ENCODE peak calls at places on chromosomes 12 and 14, in nine cellular contexts. One of them, this sample, is unnamed.

GRCh38 chr14:70416322-70416716 is 571 bp downstream of the SYNJ2BP start:
- DNase-seq in right lobe of liver: no peak
- DNase-seq in stomach: no peak
- DNase-seq in foreskin keratinocyte: peak; percentile 19
- DNase-seq in A673: peak; percentile 14
- DNase-seq in small intestine: peak; percentile 28
- DNase-seq in PC-3: peak; percentile 25
- DNase-seq in CD8-positive, alpha-beta T cell: no peak
- DNase-seq in thoracic aorta: no peak
- DNase-seq in this sample: no peak

GRCh38 chr12:117329756-117330155 is 31.7 kb downstream of the NOS1 start:
- DNase-seq in right lobe of liver: no peak
- DNase-seq in stomach: no peak
- DNase-seq in foreskin keratinocyte: no peak
- DNase-seq in A673: no peak
- DNase-seq in small intestine: no peak
- DNase-seq in PC-3: no peak
- DNase-seq in CD8-positive, alpha-beta T cell: no peak
- DNase-seq in thoracic aorta: no peak
- DNase-seq in this sample: no peak

GRCh38 chr12:114238808-114239207 is 167.1 kb downstream of the TBX5 start:
- DNase-seq in right lobe of liver: no peak
- DNase-seq in stomach: no peak
- DNase-seq in foreskin keratinocyte: no peak
- DNase-seq in A673: no peak
- DNase-seq in small intestine: no peak
- DNase-seq in PC-3: no peak
- DNase-seq in CD8-positive, alpha-beta T cell: no peak
- DNase-seq in thoracic aorta: no peak
- DNase-seq in this sample: no peak

GRCh38 chr12:83168756-83169155 is 482.1 kb downstream of the TMTC2 start:
- DNase-seq in right lobe of liver: no peak
- DNase-seq in stomach: no peak
- DNase-seq in foreskin keratinocyte: no peak
- DNase-seq in A673: peak; percentile 5
- DNase-seq in small intestine: no peak
- DNase-seq in PC-3: no peak
- DNase-seq in CD8-positive, alpha-beta T cell: no peak
- DNase-seq in thoracic aorta: no peak
- DNase-seq in this sample: no peak

GRCh38 chr14:93752980-93753561 is 35.2 kb downstream of the PRIMA1 start:
- DNase-seq in right lobe of liver: no peak
- DNase-seq in stomach: no peak
- DNase-seq in foreskin keratinocyte: no peak
- DNase-seq in A673: no peak
- DNase-seq in small intestine: no peak
- DNase-seq in PC-3: no peak
- DNase-seq in CD8-positive, alpha-beta T cell: no peak
- DNase-seq in thoracic aorta: no peak
- DNase-seq in this sample: peak; percentile 81

GRCh38 chr12:12267801-12268200 is 957 bp upstream of the LRP6 start:
- DNase-seq in right lobe of liver: no peak
- DNase-seq in stomach: no peak
- DNase-seq in foreskin keratinocyte: no peak
- DNase-seq in A673: no peak
- DNase-seq in small intestine: peak; percentile 12
- DNase-seq in PC-3: peak; percentile 13
- DNase-seq in CD8-positive, alpha-beta T cell: no peak
- DNase-seq in thoracic aorta: no peak
- DNase-seq in this sample: no peak

GRCh38 chr12:65656156-65656885 is 168.0 kb upstream of the HMGA2 start:
- DNase-seq in right lobe of liver: no peak
- DNase-seq in stomach: no peak
- DNase-seq in foreskin keratinocyte: peak; percentile 45
- DNase-seq in A673: no peak
- DNase-seq in small intestine: no peak
- DNase-seq in PC-3: no peak
- DNase-seq in CD8-positive, alpha-beta T cell: no peak
- DNase-seq in thoracic aorta: no peak
- DNase-seq in this sample: no peak

GRCh38 chr14:23121401-23121800 is 2.3 kb upstream of the CEBPE start:
- DNase-seq in right lobe of liver: no peak
- DNase-seq in stomach: peak; percentile 48
- DNase-seq in foreskin keratinocyte: no peak
- DNase-seq in A673: no peak
- DNase-seq in small intestine: no peak
- DNase-seq in PC-3: peak; percentile 49
- DNase-seq in CD8-positive, alpha-beta T cell: no peak
- DNase-seq in thoracic aorta: no peak
- DNase-seq in this sample: peak; percentile 69

GRCh38 chr14:51006781-51007211 is 62.5 kb upstream of the PYGL start:
- DNase-seq in right lobe of liver: no peak
- DNase-seq in stomach: no peak
- DNase-seq in foreskin keratinocyte: peak; percentile 8
- DNase-seq in A673: peak; percentile 37
- DNase-seq in small intestine: no peak
- DNase-seq in PC-3: peak; percentile 86
- DNase-seq in CD8-positive, alpha-beta T cell: no peak
- DNase-seq in thoracic aorta: peak; percentile 33
- DNase-seq in this sample: peak; percentile 60

GRCh38 chr12:916712-917445 is 32.6 kb downstream of the RAD52 start:
- DNase-seq in right lobe of liver: no peak
- DNase-seq in stomach: no peak
- DNase-seq in foreskin keratinocyte: no peak
- DNase-seq in A673: no peak
- DNase-seq in small intestine: no peak
- DNase-seq in PC-3: no peak
- DNase-seq in CD8-positive, alpha-beta T cell: no peak
- DNase-seq in thoracic aorta: no peak
- DNase-seq in this sample: no peak

GRCh38 chr12:84497819-84498218 is 414.8 kb downstream of the SLC6A15 start:
- DNase-seq in right lobe of liver: no peak
- DNase-seq in stomach: no peak
- DNase-seq in foreskin keratinocyte: no peak
- DNase-seq in A673: peak; percentile 38
- DNase-seq in small intestine: no peak
- DNase-seq in PC-3: peak; percentile 25
- DNase-seq in CD8-positive, alpha-beta T cell: no peak
- DNase-seq in thoracic aorta: no peak
- DNase-seq in this sample: no peak
- H3K4me1 ChIP-seq in right lobe of liver: no peaks in the 10 kb centered on the region
- H3K4me1 ChIP-seq in stomach: no peaks in the 10 kb centered on the region
- H3K4me1 ChIP-seq in foreskin keratinocyte: peaks cover 9% of the 10 kb centered on the region
- H3K4me1 ChIP-seq in A673: no peaks in the 10 kb centered on the region
- H3K4me1 ChIP-seq in small intestine: no peaks in the 10 kb centered on the region
- H3K4me1 ChIP-seq in PC-3: peaks cover 17% of the 10 kb centered on the region
- H3K4me1 ChIP-seq in CD8-positive, alpha-beta T cell: no peaks in the 10 kb centered on the region
- H3K4me1 ChIP-seq in thoracic aorta: no peaks in the 10 kb centered on the region
- H3K4me1 ChIP-seq in this sample: no peaks in the 10 kb centered on the region

GRCh38 chr12:121344506-121344905 is 7.7 kb downstream of the ANAPC5 start:
- DNase-seq in right lobe of liver: no peak
- DNase-seq in stomach: no peak
- DNase-seq in foreskin keratinocyte: no peak
- DNase-seq in A673: no peak
- DNase-seq in small intestine: no peak
- DNase-seq in PC-3: no peak
- DNase-seq in CD8-positive, alpha-beta T cell: no peak
- DNase-seq in thoracic aorta: no peak
- DNase-seq in this sample: no peak
- H3K4me1 ChIP-seq in right lobe of liver: no peaks in the 10 kb centered on the region
- H3K4me1 ChIP-seq in stomach: peaks cover 12% of the 10 kb centered on the region
- H3K4me1 ChIP-seq in foreskin keratinocyte: no peaks in the 10 kb centered on the region
- H3K4me1 ChIP-seq in A673: no peaks in the 10 kb centered on the region
- H3K4me1 ChIP-seq in small intestine: no peaks in the 10 kb centered on the region
- H3K4me1 ChIP-seq in PC-3: no peaks in the 10 kb centered on the region
- H3K4me1 ChIP-seq in CD8-positive, alpha-beta T cell: no peaks in the 10 kb centered on the region
- H3K4me1 ChIP-seq in thoracic aorta: no peaks in the 10 kb centered on the region
- H3K4me1 ChIP-seq in this sample: no peaks in the 10 kb centered on the region

GRCh38 chr14:104976198-104977007 is 1.8 kb downstream of the AHNAK2 start:
- DNase-seq in right lobe of liver: peak; percentile 94
- DNase-seq in stomach: peak; percentile 91
- DNase-seq in foreskin keratinocyte: no peak
- DNase-seq in A673: peak; percentile 76
- DNase-seq in small intestine: peak; percentile 82
- DNase-seq in PC-3: peak; percentile 88
- DNase-seq in CD8-positive, alpha-beta T cell: peak; percentile 88
- DNase-seq in thoracic aorta: no peak
- DNase-seq in this sample: peak; percentile 75
- H3K4me1 ChIP-seq in right lobe of liver: peaks cover 23% of the 10 kb centered on the region
- H3K4me1 ChIP-seq in stomach: peaks cover 93% of the 10 kb centered on the region
- H3K4me1 ChIP-seq in foreskin keratinocyte: peaks cover 7% of the 10 kb centered on the region
- H3K4me1 ChIP-seq in A673: peaks cover 8% of the 10 kb centered on the region
- H3K4me1 ChIP-seq in small intestine: peaks cover 5% of the 10 kb centered on the region
- H3K4me1 ChIP-seq in PC-3: peaks cover 71% of the 10 kb centered on the region
- H3K4me1 ChIP-seq in CD8-positive, alpha-beta T cell: peaks cover 8% of the 10 kb centered on the region
- H3K4me1 ChIP-seq in thoracic aorta: peaks cover 84% of the 10 kb centered on the region
- H3K4me1 ChIP-seq in this sample: peaks cover 74% of the 10 kb centered on the region

GRCh38 chr12:110532644-110533043 is 30.5 kb downstream of the RAD9B start:
- DNase-seq in right lobe of liver: no peak
- DNase-seq in stomach: no peak
- DNase-seq in foreskin keratinocyte: no peak
- DNase-seq in A673: no peak
- DNase-seq in small intestine: no peak
- DNase-seq in PC-3: no peak
- DNase-seq in CD8-positive, alpha-beta T cell: no peak
- DNase-seq in thoracic aorta: no peak
- DNase-seq in this sample: no peak
- H3K4me1 ChIP-seq in right lobe of liver: peaks cover 26% of the 10 kb centered on the region
- H3K4me1 ChIP-seq in stomach: peaks cover 47% of the 10 kb centered on the region
- H3K4me1 ChIP-seq in foreskin keratinocyte: peaks cover 17% of the 10 kb centered on the region
- H3K4me1 ChIP-seq in A673: peaks cover 12% of the 10 kb centered on the region
- H3K4me1 ChIP-seq in small intestine: peaks cover 9% of the 10 kb centered on the region
- H3K4me1 ChIP-seq in PC-3: peaks cover 31% of the 10 kb centered on the region
- H3K4me1 ChIP-seq in CD8-positive, alpha-beta T cell: no peaks in the 10 kb centered on the region
- H3K4me1 ChIP-seq in thoracic aorta: peaks cover 33% of the 10 kb centered on the region
- H3K4me1 ChIP-seq in this sample: no peaks in the 10 kb centered on the region

GRCh38 chr12:124424516-124424905 is 129.6 kb downstream of the RFLNA start:
- DNase-seq in right lobe of liver: no peak
- DNase-seq in stomach: no peak
- DNase-seq in foreskin keratinocyte: no peak
- DNase-seq in A673: no peak
- DNase-seq in small intestine: no peak
- DNase-seq in PC-3: no peak
- DNase-seq in CD8-positive, alpha-beta T cell: no peak
- DNase-seq in thoracic aorta: no peak
- DNase-seq in this sample: no peak

GRCh38 chr12:124422142-124422569 is 127.3 kb downstream of the RFLNA start:
- DNase-seq in right lobe of liver: no peak
- DNase-seq in stomach: peak; percentile 77
- DNase-seq in foreskin keratinocyte: peak; percentile 19
- DNase-seq in A673: no peak
- DNase-seq in small intestine: peak; percentile 81
- DNase-seq in PC-3: peak; percentile 78
- DNase-seq in CD8-positive, alpha-beta T cell: no peak
- DNase-seq in thoracic aorta: no peak
- DNase-seq in this sample: peak; percentile 93

GRCh38 chr12:124422570-124423523 is 128.0 kb downstream of the RFLNA start:
- DNase-seq in right lobe of liver: peak; percentile 90
- DNase-seq in stomach: peak; percentile 92
- DNase-seq in foreskin keratinocyte: peak; percentile 44
- DNase-seq in A673: peak; percentile 81
- DNase-seq in small intestine: peak; percentile 90
- DNase-seq in PC-3: peak; percentile 91
- DNase-seq in CD8-positive, alpha-beta T cell: no peak
- DNase-seq in thoracic aorta: peak; percentile 87
- DNase-seq in this sample: peak; percentile 92

GRCh38 chr12:124425667-124426066 is 130.8 kb downstream of the RFLNA start:
- DNase-seq in right lobe of liver: no peak
- DNase-seq in stomach: no peak
- DNase-seq in foreskin keratinocyte: no peak
- DNase-seq in A673: no peak
- DNase-seq in small intestine: no peak
- DNase-seq in PC-3: no peak
- DNase-seq in CD8-positive, alpha-beta T cell: no peak
- DNase-seq in thoracic aorta: no peak
- DNase-seq in this sample: no peak

GRCh38 chr12:124423683-124424515 is 129.0 kb downstream of the RFLNA start:
- DNase-seq in right lobe of liver: no peak
- DNase-seq in stomach: no peak
- DNase-seq in foreskin keratinocyte: no peak
- DNase-seq in A673: no peak
- DNase-seq in small intestine: no peak
- DNase-seq in PC-3: no peak
- DNase-seq in CD8-positive, alpha-beta T cell: peak; percentile 50
- DNase-seq in thoracic aorta: no peak
- DNase-seq in this sample: no peak
- H3K4me1 ChIP-seq in right lobe of liver: peaks cover 25% of the 10 kb centered on the region
- H3K4me1 ChIP-seq in stomach: peaks cover 68% of the 10 kb centered on the region
- H3K4me1 ChIP-seq in foreskin keratinocyte: peaks cover 14% of the 10 kb centered on the region
- H3K4me1 ChIP-seq in A673: peaks cover 27% of the 10 kb centered on the region
- H3K4me1 ChIP-seq in small intestine: peaks cover 8% of the 10 kb centered on the region
- H3K4me1 ChIP-seq in PC-3: peaks cover 31% of the 10 kb centered on the region
- H3K4me1 ChIP-seq in CD8-positive, alpha-beta T cell: no peaks in the 10 kb centered on the region
- H3K4me1 ChIP-seq in thoracic aorta: peaks cover 59% of the 10 kb centered on the region
- H3K4me1 ChIP-seq in this sample: peaks cover 43% of the 10 kb centered on the region

GRCh38 chr14:69043598-69044267 is 64.6 kb upstream of the ACTN1 start:
- DNase-seq in right lobe of liver: no peak
- DNase-seq in stomach: no peak
- DNase-seq in foreskin keratinocyte: no peak
- DNase-seq in A673: no peak
- DNase-seq in small intestine: no peak
- DNase-seq in PC-3: no peak
- DNase-seq in CD8-positive, alpha-beta T cell: no peak
- DNase-seq in thoracic aorta: no peak
- DNase-seq in this sample: peak; percentile 61

GRCh38 chr14:69046468-69046867 is 67.4 kb upstream of the ACTN1 start:
- DNase-seq in right lobe of liver: no peak
- DNase-seq in stomach: peak; percentile 54
- DNase-seq in foreskin keratinocyte: no peak
- DNase-seq in A673: no peak
- DNase-seq in small intestine: no peak
- DNase-seq in PC-3: no peak
- DNase-seq in CD8-positive, alpha-beta T cell: no peak
- DNase-seq in thoracic aorta: no peak
- DNase-seq in this sample: peak; percentile 85

GRCh38 chr14:69044296-69044695 is 65.2 kb upstream of the ACTN1 start:
- DNase-seq in right lobe of liver: no peak
- DNase-seq in stomach: no peak
- DNase-seq in foreskin keratinocyte: no peak
- DNase-seq in A673: no peak
- DNase-seq in small intestine: no peak
- DNase-seq in PC-3: no peak
- DNase-seq in CD8-positive, alpha-beta T cell: no peak
- DNase-seq in thoracic aorta: no peak
- DNase-seq in this sample: no peak

GRCh38 chr14:69045857-69046351 is 66.8 kb upstream of the ACTN1 start:
- DNase-seq in right lobe of liver: no peak
- DNase-seq in stomach: no peak
- DNase-seq in foreskin keratinocyte: no peak
- DNase-seq in A673: no peak
- DNase-seq in small intestine: no peak
- DNase-seq in PC-3: no peak
- DNase-seq in CD8-positive, alpha-beta T cell: no peak
- DNase-seq in thoracic aorta: no peak
- DNase-seq in this sample: no peak

GRCh38 chr14:69044965-69045555 is 66.0 kb upstream of the ACTN1 start:
- DNase-seq in right lobe of liver: no peak
- DNase-seq in stomach: no peak
- DNase-seq in foreskin keratinocyte: no peak
- DNase-seq in A673: no peak
- DNase-seq in small intestine: no peak
- DNase-seq in PC-3: no peak
- DNase-seq in CD8-positive, alpha-beta T cell: no peak
- DNase-seq in thoracic aorta: peak; percentile 29
- DNase-seq in this sample: peak; percentile 84
- H3K4me1 ChIP-seq in right lobe of liver: peaks cover 32% of the 10 kb centered on the region
- H3K4me1 ChIP-seq in stomach: peaks cover 82% of the 10 kb centered on the region
- H3K4me1 ChIP-seq in foreskin keratinocyte: peaks cover 5% of the 10 kb centered on the region
- H3K4me1 ChIP-seq in A673: peaks cover 15% of the 10 kb centered on the region
- H3K4me1 ChIP-seq in small intestine: peaks cover 14% of the 10 kb centered on the region
- H3K4me1 ChIP-seq in PC-3: no peaks in the 10 kb centered on the region
- H3K4me1 ChIP-seq in CD8-positive, alpha-beta T cell: peaks cover 5% of the 10 kb centered on the region
- H3K4me1 ChIP-seq in thoracic aorta: peaks cover 97% of the 10 kb centered on the region
- H3K4me1 ChIP-seq in this sample: peaks cover 71% of the 10 kb centered on the region

This sample was measured in tibial artery.